ENCODE peak calls at places on chromosomes 12 and 14, in ten cellular contexts. K is H9; T is GM23248; B is lung; U is esophagus squamous epithelium; O is aorta; I is A549; P is CD4-positive, alpha-beta T cell; C is left ventricle myocardium inferior; H is heart right ventricle. A is an unnamed sample. For H3K9me3, the result is how much of the 10 kb centered on the place peaks cover.

GRCh38 chr12:79597910-79598309 is 92.9 kb downstream of the PAWR start:
- DNase-seq in B (no peak), H (no peak), C (no peak), I (no peak), T (peak), U (no peak), K (no peak), P (no peak), O (no peak), A (no peak)

GRCh38 chr12:4824415-4824814 is 85.3 kb upstream of the KCNA1 start:
- DNase-seq in K (no peak), I (peak), B (no peak), C (no peak), P (no peak), T (peak), H (no peak), O (no peak), U (no peak), A (no peak)

GRCh38 chr14:53306267-53306721 is 153.2 kb upstream of the DDHD1 start:
- DNase-seq in O (peak), B (peak), T (peak), I (peak), P (peak), U (no peak), C (peak), H (peak), K (peak), A (peak)

GRCh38 chr12:25705256-25705655 is 152.2 kb upstream of the LMNTD1 start:
- DNase-seq in B (no peak), I (no peak), C (no peak), K (no peak), H (no peak), T (no peak), O (no peak), P (no peak), U (no peak), A (no peak)

GRCh38 chr14:24849471-24849870 is 200.5 kb downstream of the STXBP6 start:
- DNase-seq in O (no peak), P (no peak), K (no peak), C (no peak), I (no peak), B (no peak), H (no peak), T (peak), U (no peak), A (no peak)

GRCh38 chr14:96176275-96176674 is 28.4 kb upstream of the BDKRB2 start:
- DNase-seq in I (no peak), H (no peak), O (no peak), U (no peak), T (peak), B (no peak), P (no peak), C (no peak), K (no peak), A (no peak)

GRCh38 chr14:32080001-32080510 is 3.0 kb downstream of the ARHGAP5 start:
- DNase-seq in P (no peak), K (no peak), H (no peak), T (no peak), I (no peak), O (no peak), C (no peak), U (no peak), B (no peak), A (no peak)

GRCh38 chr14:31303654-31304053 is 96.1 kb upstream of the HECTD1 start:
- DNase-seq in B (no peak), I (no peak), T (no peak), C (no peak), O (no peak), K (no peak), U (no peak), P (no peak), H (no peak), A (no peak)

GRCh38 chr14:77498984-77499527 is 440 bp upstream of the ISM2 start:
- DNase-seq in H (no peak), K (peak), B (no peak), O (no peak), I (no peak), C (no peak), P (no peak), U (no peak), T (peak), A (no peak)

GRCh38 chr12:45299132-45299692 is 83.3 kb downstream of the ANO6 start:
- DNase-seq in I (no peak), U (no peak), C (no peak), O (peak), T (peak), H (no peak), K (no peak), B (no peak), P (no peak), A (no peak)

GRCh38 chr12:7013101-7013500 is 5.2 kb downstream of the LPCAT3 start:
- DNase-seq in U (no peak), I (no peak), T (no peak), K (no peak), H (no peak), P (no peak), O (no peak), C (no peak), B (no peak), A (no peak)

GRCh38 chr14:95683793-95684192 is 2.4 kb upstream of the TCL1B start:
- DNase-seq in O (no peak), K (peak), T (peak), U (no peak), B (no peak), I (peak), P (no peak), H (no peak), C (no peak), A (peak)

GRCh38 chr12:50024804-50025186 is 499 bp downstream of the RACGAP1 start:
- DNase-seq in P (no peak), U (no peak), T (peak), K (no peak), O (no peak), I (peak), C (no peak), H (no peak), B (no peak), A (no peak)

GRCh38 chr12:108126990-108127468 is 2.1 kb upstream of the WSCD2 start:
- DNase-seq in P (no peak), I (no peak), T (no peak), B (no peak), O (no peak), C (no peak), H (no peak), K (no peak), U (no peak), A (no peak)

GRCh38 chr12:45215419-45216296 is at the start of gene ANO6:
- DNase-seq in P (peak), I (peak), O (peak), U (peak), C (peak), K (peak), T (peak), B (peak), H (peak), A (peak)

GRCh38 chr14:41899416-41899815 is 292.7 kb downstream of the LRFN5 start:
- DNase-seq in H (no peak), T (peak), B (no peak), O (no peak), C (no peak), P (no peak), U (no peak), I (no peak), K (no peak), A (no peak)

GRCh38 chr12:122167328-122167925 is 6.6 kb downstream of the IL31 start:
- DNase-seq in C (no peak), K (no peak), I (no peak), B (no peak), O (no peak), H (no peak), U (no peak), P (no peak), T (no peak), A (no peak)

GRCh38 chr12:43281563-43281962 is 270.4 kb downstream of the ADAMTS20 start:
- DNase-seq in K (no peak), B (no peak), O (no peak), U (no peak), I (no peak), P (no peak), H (no peak), C (no peak), T (no peak), A (no peak)

GRCh38 chr14:23079716-23080115 is 15.2 kb downstream of the ACIN1 start:
- DNase-seq in O (no peak), P (no peak), I (no peak), T (peak), C (no peak), U (no peak), K (no peak), B (no peak), H (no peak), A (no peak)

GRCh38 chr12:48021485-48022179 is 17.4 kb upstream of the COL2A1 start:
- DNase-seq in B (peak), K (peak), C (no peak), O (no peak), H (no peak), U (no peak), I (peak), T (no peak), P (no peak), A (peak)

GRCh38 chr12:63149884-63150254 is 1.1 kb downstream of the AVPR1A start:
- DNase-seq in O (peak), T (no peak), I (no peak), U (no peak), B (no peak), P (no peak), C (no peak), K (no peak), H (no peak), A (no peak)

GRCh38 chr12:47789141-47789540 is 16.1 kb downstream of the SLC48A1 start:
- DNase-seq in C (peak), O (peak), U (no peak), H (peak), I (no peak), B (no peak), K (no peak), P (no peak), T (no peak), A (no peak)

GRCh38 chr12:59070534-59070933 is 150.2 kb upstream of the LRIG3 start:
- DNase-seq in H (no peak), U (no peak), T (no peak), C (no peak), I (no peak), P (no peak), K (no peak), O (no peak), B (no peak), A (no peak)

GRCh38 chr12:53300187-53300586 is 692 bp downstream of the MYG1 start:
- DNase-seq in T (peak), C (no peak), O (no peak), B (no peak), H (no peak), U (no peak), K (no peak), I (peak), P (no peak), A (no peak)

GRCh38 chr14:102229071-102229738 is 75.8 kb downstream of the MOK start:
- DNase-seq in U (no peak), H (no peak), K (no peak), O (no peak), P (no peak), T (no peak), I (no peak), C (no peak), B (no peak), A (no peak)

GRCh38 chr14:68651075-68651474 is 141.8 kb downstream of the ZFP36L1 start:
- DNase-seq in I (no peak), H (no peak), P (no peak), K (no peak), C (no peak), T (no peak), O (no peak), B (no peak), U (no peak), A (no peak)

GRCh38 chr12:46832084-46832704 is 6.4 kb upstream of the SLC38A4 start:
- DNase-seq in C (no peak), I (no peak), P (no peak), B (no peak), O (no peak), H (no peak), K (peak), U (no peak), T (no peak), A (no peak)

GRCh38 chr12:129193263-129193871 is 340.1 kb downstream of the GLT1D1 start:
- DNase-seq in T (no peak), U (no peak), K (peak), C (no peak), I (peak), B (no peak), H (no peak), O (no peak), P (no peak), A (peak)

GRCh38 chr12:42474391-42474790 is 115.2 kb downstream of the PRICKLE1 start:
- DNase-seq in I (peak), P (no peak), B (no peak), K (no peak), T (peak), H (no peak), C (no peak), O (no peak), U (no peak), A (no peak)

GRCh38 chr12:50840809-50841487 is 1.8 kb upstream of the TMPRSS12 start:
- DNase-seq in B (no peak), U (no peak), I (peak), T (no peak), H (no peak), O (no peak), P (no peak), C (no peak), K (no peak), A (no peak)

GRCh38 chr14:94888108-94888507 is 118.2 kb upstream of the GSC start:
- DNase-seq in I (no peak), U (no peak), H (no peak), C (no peak), B (no peak), T (no peak), P (no peak), O (no peak), K (no peak), A (peak)

GRCh38 chr12:2894961-2895360 is 4.3 kb downstream of the TULP3 start:
- DNase-seq in U (no peak), T (peak), B (no peak), K (no peak), C (no peak), I (no peak), P (no peak), H (no peak), O (no peak), A (no peak)

GRCh38 chr14:68820536-68820935 is 27.7 kb upstream of the ZFP36L1 start:
- DNase-seq in H (no peak), T (no peak), K (no peak), U (no peak), O (no peak), P (peak), B (no peak), C (no peak), I (no peak), A (no peak)

GRCh38 chr12:27861428-27862167 is 81.6 kb upstream of the MANSC4 start:
- DNase-seq in T (no peak), I (no peak), O (no peak), C (peak), K (no peak), B (peak), H (peak), U (peak), P (no peak), A (peak)

GRCh38 chr12:105921872-105922669 is 216.7 kb downstream of the NUAK1 start:
- DNase-seq in U (no peak), C (peak), H (peak), O (no peak), T (peak), K (no peak), P (no peak), I (peak), B (no peak), A (no peak)

GRCh38 chr12:128976120-128976519 is 122.8 kb downstream of the GLT1D1 start:
- DNase-seq in P (peak), U (no peak), O (peak), K (peak), T (no peak), B (peak), I (peak), H (no peak), C (no peak), A (peak)

GRCh38 chr12:80632835-80633234 is 74.6 kb upstream of the MYF6 start:
- DNase-seq in B (no peak), P (no peak), U (no peak), O (peak), K (peak), T (peak), C (no peak), I (peak), H (no peak), A (no peak)

GRCh38 chr12:76032043-76032981 is 736 bp upstream of the PHLDA1 start:
- DNase-seq in O (peak), B (peak), I (peak), P (no peak), K (peak), C (peak), T (peak), U (no peak), H (no peak), A (peak)

GRCh38 chr12:6069452-6070093 is 54.9 kb downstream of the VWF start:
- DNase-seq in K (no peak), I (no peak), C (no peak), O (peak), T (peak), P (no peak), U (no peak), H (no peak), B (peak), A (no peak)

GRCh38 chr14:74569387-74569786 is 42.6 kb downstream of the LTBP2 start:
- DNase-seq in K (no peak), T (no peak), I (no peak), B (no peak), O (peak), C (no peak), U (no peak), H (no peak), P (no peak), A (no peak)
- H3K27ac ChIP-seq in K (no peak), T (peak), I (peak), B (peak), O (peak), C (peak), U (peak), H (peak), P (no peak), A (peak)

GRCh38 chr12:34294137-34294536 is 271.8 kb downstream of the ALG10 start:
- DNase-seq in H (peak), O (peak), I (no peak), P (no peak), K (no peak), B (no peak), U (no peak), T (no peak), C (no peak), A (no peak)

GRCh38 chr12:34296143-34297041 is 274.1 kb downstream of the ALG10 start:
- DNase-seq in P (no peak), U (no peak), O (peak), K (no peak), H (peak), I (no peak), T (no peak), C (peak), B (no peak), A (no peak)

GRCh38 chr12:34294671-34295365 is 272.5 kb downstream of the ALG10 start:
- DNase-seq in O (peak), K (no peak), B (no peak), U (no peak), T (no peak), I (no peak), H (peak), C (peak), P (no peak), A (peak)

GRCh38 chr12:34297126-34297789 is 275.0 kb downstream of the ALG10 start:
- DNase-seq in H (peak), P (no peak), T (no peak), B (no peak), O (peak), C (no peak), U (no peak), I (no peak), K (no peak), A (no peak)

GRCh38 chr12:34295366-34296142 is 273.3 kb downstream of the ALG10 start:
- DNase-seq in K (no peak), C (peak), I (no peak), H (no peak), P (no peak), O (peak), U (no peak), T (no peak), B (no peak), A (peak)
- H3K9me3 ChIP-seq in K (half or more), C (under half), I (under half), H (under half), P (under half), O (under half), U (half or more), T (under half), B (under half), A (under half)

GRCh38 chr14:35351497-35351896 is 53.1 kb downstream of the NFKBIA start:
- DNase-seq in H (no peak), I (no peak), O (no peak), T (no peak), B (no peak), C (no peak), U (no peak), K (no peak), P (no peak), A (no peak)

GRCh38 chr14:35355981-35356839 is 48.3 kb downstream of the NFKBIA start:
- DNase-seq in P (no peak), U (no peak), T (peak), O (peak), B (peak), I (peak), K (no peak), H (no peak), C (no peak), A (peak)

GRCh38 chr14:35352274-35353233 is 52.0 kb downstream of the NFKBIA start:
- DNase-seq in C (no peak), H (no peak), B (no peak), T (no peak), I (no peak), U (no peak), P (no peak), O (no peak), K (no peak), A (no peak)

GRCh38 chr14:35351897-35352273 is 52.7 kb downstream of the NFKBIA start:
- DNase-seq in U (no peak), I (no peak), B (no peak), K (no peak), C (no peak), T (no peak), H (no peak), P (no peak), O (no peak), A (no peak)

GRCh38 chr14:35353409-35354172 is 51.0 kb downstream of the NFKBIA start:
- DNase-seq in K (no peak), U (no peak), P (no peak), B (no peak), I (peak), C (no peak), T (no peak), H (no peak), O (no peak), A (no peak)
- H3K27ac ChIP-seq in K (no peak), U (no peak), P (no peak), B (peak), I (peak), C (no peak), T (no peak), H (no peak), O (no peak), A (no peak)

GRCh38 chr14:105978618-105979295 is 452.4 kb downstream of the TMEM121 start:
- DNase-seq in I (no peak), U (no peak), C (no peak), P (no peak), T (no peak), O (no peak), B (no peak), H (no peak), K (no peak), A (no peak)

GRCh38 chr14:105971593-105972500 is 445.5 kb downstream of the TMEM121 start:
- DNase-seq in C (no peak), O (no peak), P (no peak), T (no peak), I (no peak), U (no peak), B (no peak), K (no peak), H (no peak), A (no peak)

GRCh38 chr14:105979446-105979845 is 453.1 kb downstream of the TMEM121 start:
- DNase-seq in P (no peak), O (no peak), T (no peak), K (no peak), C (no peak), I (no peak), U (no peak), B (no peak), H (no peak), A (no peak)

GRCh38 chr14:105980224-105980623 is 453.8 kb downstream of the TMEM121 start:
- DNase-seq in U (no peak), K (no peak), T (peak), B (no peak), O (no peak), C (no peak), P (no peak), H (no peak), I (no peak), A (no peak)

DNA sequence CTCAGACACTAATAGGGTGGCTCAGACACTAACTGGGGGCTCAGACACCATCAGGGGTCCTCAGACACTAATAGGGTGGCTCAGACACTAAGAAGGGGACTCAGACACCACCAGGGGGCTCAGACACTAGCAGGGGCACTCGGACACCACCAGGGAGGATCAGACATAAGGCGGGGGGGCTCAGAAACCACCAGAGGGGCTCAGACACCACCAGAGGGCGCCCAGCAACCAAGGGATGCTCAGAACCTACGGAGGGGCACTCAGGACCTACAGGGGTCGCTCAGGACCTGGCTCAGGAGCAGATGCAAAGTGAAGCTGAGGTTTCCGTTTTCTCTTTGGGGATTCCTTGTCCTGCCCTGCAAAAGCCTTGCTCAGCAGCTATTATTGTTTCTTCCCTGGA is 448.5 kb downstream of the TMEM121 start:
- DNase-seq in P (peak), O (no peak), B (no peak), H (no peak), I (peak), K (no peak), U (no peak), T (no peak), C (no peak), A (peak)
- H3K9me3 ChIP-seq in P (under half), O (under half), B (under half), H (under half), I (under half), K (half or more), U (under half), T (under half), C (under half), A (under half)

GRCh38 chr14:92841930-92842329 is 47.8 kb downstream of the GOLGA5 start:
- DNase-seq in K (no peak), O (no peak), T (no peak), B (no peak), C (no peak), H (no peak), U (no peak), I (no peak), P (no peak), A (no peak)
- H3K27ac ChIP-seq in K (no peak), O (no peak), T (no peak), B (no peak), C (no peak), H (no peak), U (no peak), I (no peak), P (no peak), A (no peak)

GRCh38 chr12:16136206-16136605 is 141.3 kb downstream of the SLC15A5 start:
- DNase-seq in O (no peak), B (no peak), T (no peak), K (no peak), U (no peak), C (no peak), H (no peak), P (no peak), I (no peak), A (no peak)

GRCh38 chr12:16135323-16135722 is 142.2 kb downstream of the SLC15A5 start:
- DNase-seq in B (no peak), U (no peak), H (no peak), C (no peak), T (no peak), P (no peak), I (no peak), O (no peak), K (no peak), A (no peak)

GRCh38 chr12:16130359-16130758 is 147.1 kb downstream of the SLC15A5 start:
- DNase-seq in B (no peak), C (no peak), H (no peak), K (no peak), P (no peak), O (no peak), T (no peak), I (no peak), U (no peak), A (no peak)
- H3K9me3 ChIP-seq in B (under half), C (half or more), H (under half), K (under half), P (under half), O (under half), T (under half), I (under half), U (under half), A (under half)

A was measured in transverse colon.